ENCODE peak calls at places on chromosomes 16 and 17, in ten cellular contexts. J, I, X, D, O, S, U, Y, G and B are unnamed samples.

GRCh38 chr17:14902803-14903202 is 362.3 kb downstream of the PMP22 start:
- DNase-seq in J (no peak), I (no peak), X (no peak), D (no peak), O (no peak), S (no peak), U (no peak), Y (no peak), G (no peak), B (no peak)

GRCh38 chr17:59812139-59812538 is 80.6 kb downstream of the TUBD1 start:
- DNase-seq in J (no peak), I (no peak), X (no peak), D (no peak), O (no peak), S (no peak), U (no peak), Y (no peak), G (no peak), B (no peak)

GRCh38 chr17:71203953-71204352 is 916.9 kb upstream of the SOX9 start:
- DNase-seq in J (no peak), I (peak; percentile 70), X (no peak), D (no peak), O (no peak), S (no peak), U (no peak), Y (no peak), G (no peak), B (no peak)

GRCh38 chr17:76276461-76277299 is 11.5 kb downstream of the UBALD2 start:
- DNase-seq in J (no peak), I (peak; percentile 42), X (no peak), D (no peak), O (peak; percentile 66), S (no peak), U (no peak), Y (no peak), G (no peak), B (no peak)

GRCh38 chr17:31565652-31566051 is 174.2 kb downstream of the RAB11FIP4 start:
- DNase-seq in J (no peak), I (no peak), X (no peak), D (no peak), O (no peak), S (no peak), U (no peak), Y (no peak), G (no peak), B (no peak)

GRCh38 chr16:57863434-57864160 is 61.3 kb upstream of the KIFC3 start:
- DNase-seq in J (no peak), I (peak; percentile 59), X (peak; percentile 14), D (peak; percentile 41), O (peak; percentile 81), S (no peak), U (no peak), Y (peak; percentile 32), G (peak; percentile 65), B (peak; percentile 43)

GRCh38 chr16:3012246-3012645 is 477 bp upstream of the CLDN9 start:
- DNase-seq in J (no peak), I (no peak), X (no peak), D (no peak), O (no peak), S (no peak), U (no peak), Y (peak; percentile 94), G (no peak), B (peak; percentile 22)

GRCh38 chr16:31869511-31870201 is 4.0 kb upstream of the ZNF267 start:
- DNase-seq in J (peak; percentile 72), I (peak; percentile 91), X (peak; percentile 9), D (no peak), O (peak; percentile 66), S (peak; percentile 88), U (no peak), Y (peak; percentile 2), G (peak; percentile 74), B (peak; percentile 74)

GRCh38 chr16:31099860-31100638 is 5.5 kb upstream of the VKORC1 start:
- DNase-seq in J (no peak), I (peak; percentile 58), X (no peak), D (no peak), O (no peak), S (no peak), U (no peak), Y (no peak), G (no peak), B (no peak)

GRCh38 chr16:62240722-62241121 is 204.5 kb upstream of the CDH8 start:
- DNase-seq in J (no peak), I (peak; percentile 89), X (no peak), D (no peak), O (no peak), S (no peak), U (no peak), Y (no peak), G (no peak), B (no peak)

GRCh38 chr17:8142158-8142886 is 9.9 kb downstream of the PER1 start:
- DNase-seq in J (no peak), I (no peak), X (no peak), D (no peak), O (no peak), S (no peak), U (no peak), Y (no peak), G (peak; percentile 26), B (no peak)

GRCh38 chr16:15690296-15690695 is 40.3 kb downstream of the NDE1 start:
- DNase-seq in J (no peak), I (no peak), X (no peak), D (no peak), O (peak; percentile 44), S (no peak), U (no peak), Y (no peak), G (no peak), B (no peak)

GRCh38 chr16:48318630-48319029 is 66.6 kb downstream of the SIAH1 start:
- DNase-seq in J (no peak), I (no peak), X (no peak), D (no peak), O (peak; percentile 69), S (peak; percentile 77), U (peak; percentile 7), Y (no peak), G (no peak), B (no peak)

GRCh38 chr17:14882131-14882530 is 383.0 kb downstream of the PMP22 start:
- DNase-seq in J (no peak), I (no peak), X (no peak), D (no peak), O (peak; percentile 65), S (no peak), U (no peak), Y (no peak), G (no peak), B (no peak)

GRCh38 chr16:89242795-89243200 is 25.3 kb downstream of the ZNF778 start:
- DNase-seq in J (no peak), I (no peak), X (no peak), D (no peak), O (no peak), S (no peak), U (no peak), Y (no peak), G (no peak), B (no peak)

GRCh38 chr16:66382966-66383299 is 16.4 kb downstream of the CDH5 start:
- DNase-seq in J (no peak), I (peak; percentile 95), X (no peak), D (no peak), O (peak; percentile 71), S (no peak), U (no peak), Y (no peak), G (no peak), B (no peak)

GRCh38 chr17:16941072-16941641 is 30.8 kb downstream of the TNFRSF13B start:
- DNase-seq in J (no peak), I (no peak), X (no peak), D (no peak), O (no peak), S (no peak), U (no peak), Y (no peak), G (peak; percentile 9), B (no peak)

GRCh38 chr17:55241097-55241496 is 23.7 kb upstream of the HLF start:
- DNase-seq in J (no peak), I (no peak), X (no peak), D (no peak), O (no peak), S (no peak), U (no peak), Y (no peak), G (no peak), B (no peak)

GRCh38 chr17:38322156-38322779 is 21.5 kb downstream of the GPR179 start:
- DNase-seq in J (peak; percentile 70), I (peak; percentile 32), X (no peak), D (peak; percentile 61), O (peak; percentile 39), S (peak; percentile 64), U (peak; percentile 60), Y (peak; percentile 41), G (peak; percentile 62), B (no peak)

GRCh38 chr16:54136276-54136625 is 150.3 kb downstream of the IRX3 start:
- DNase-seq in J (no peak), I (peak; percentile 79), X (no peak), D (no peak), O (no peak), S (no peak), U (no peak), Y (no peak), G (no peak), B (no peak)